ENCODE peak calls at places on chromosome 19, in eight cellular contexts. S is neural progenitor cell; D is uterus; L is fibroblast of lung; B is esophagus muscularis mucosa; M is tibial artery; Y is GM06990; G is CD8-positive, alpha-beta memory T cell. W is an unnamed sample.

GRCh38 chr19:48993175-48994034 is at the start of the genes GYS1 and RUVBL2:
- DNase-seq in S (peak; percentile 100), D (peak; percentile 99), L (peak; percentile 99), B (peak; percentile 100), M (peak; percentile 100), Y (peak; percentile 100), G (peak; percentile 98), W (peak; percentile 100)

GRCh38 chr19:48540110-48540509 is 11.9 kb upstream of the SULT2B1 start:
- DNase-seq in S (no peak), D (no peak), L (no peak), B (no peak), M (no peak), Y (no peak), G (no peak), W (no peak)

GRCh38 chr19:30752201-30752600 is 380.0 kb downstream of the ZNF536 start:
- DNase-seq in S (no peak), D (no peak), L (no peak), B (peak; percentile 75), M (no peak), Y (no peak), G (no peak), W (no peak)

GRCh38 chr19:9008667-9009066 is 1.5 kb downstream of the MUC16 start:
- DNase-seq in S (peak; percentile 76), D (no peak), L (no peak), B (no peak), M (no peak), Y (no peak), G (no peak), W (no peak)

GRCh38 chr19:5293607-5294089 is 47.0 kb downstream of the PTPRS start:
- DNase-seq in S (peak; percentile 88), D (peak; percentile 43), L (peak; percentile 52), B (no peak), M (no peak), Y (no peak), G (no peak), W (peak; percentile 79)

GRCh38 chr19:39557791-39558622 is 18.0 kb upstream of the EID2 start:
- DNase-seq in S (no peak), D (no peak), L (no peak), B (peak; percentile 37), M (no peak), Y (peak; percentile 35), G (no peak), W (no peak)

GRCh38 chr19:10640361-10640760 is 13.8 kb upstream of the ILF3 start:
- DNase-seq in S (no peak), D (no peak), L (no peak), B (no peak), M (no peak), Y (no peak), G (no peak), W (no peak)

GRCh38 chr19:44741841-44742352 is 6.6 kb upstream of the BCL3 start:
- DNase-seq in S (peak; percentile 20), D (peak; percentile 99), L (peak; percentile 100), B (peak; percentile 99), M (peak; percentile 99), Y (no peak), G (no peak), W (peak; percentile 99)

GRCh38 chr19:4069331-4069959 is 2.7 kb upstream of the ZBTB7A start:
- DNase-seq in S (no peak), D (peak; percentile 25), L (no peak), B (no peak), M (no peak), Y (no peak), G (peak; percentile 56), W (no peak)

GRCh38 chr19:11151181-11151580 is 4.4 kb downstream of the SPC24 start:
- DNase-seq in S (no peak), D (no peak), L (no peak), B (no peak), M (peak; percentile 68), Y (no peak), G (no peak), W (no peak)

GRCh38 chr19:6801397-6802086 is 29.0 kb downstream of the VAV1 start:
- DNase-seq in S (no peak), D (peak; percentile 29), L (peak; percentile 12), B (peak; percentile 93), M (peak; percentile 66), Y (peak; percentile 89), G (peak; percentile 76), W (peak; percentile 82)

GRCh38 chr19:2363419-2363818 is 3.4 kb downstream of the TMPRSS9 start:
- DNase-seq in S (peak; percentile 38), D (no peak), L (no peak), B (no peak), M (no peak), Y (no peak), G (no peak), W (no peak)

GRCh38 chr19:49851456-49852259 is 699 bp downstream of the PTOV1 start:
- DNase-seq in S (peak; percentile 88), D (peak; percentile 51), L (peak; percentile 55), B (no peak), M (no peak), Y (no peak), G (peak; percentile 29), W (no peak)

GRCh38 chr19:44925114-44925891 is 10.9 kb downstream of the APOC1 start:
- DNase-seq in S (no peak), D (peak; percentile 49), L (peak; percentile 19), B (no peak), M (peak; percentile 89), Y (no peak), G (no peak), W (peak; percentile 92)

GRCh38 chr19:3007975-3008374 is 21.1 kb downstream of the TLE2 start:
- DNase-seq in S (no peak), D (no peak), L (no peak), B (no peak), M (no peak), Y (no peak), G (no peak), W (no peak)

DNA sequence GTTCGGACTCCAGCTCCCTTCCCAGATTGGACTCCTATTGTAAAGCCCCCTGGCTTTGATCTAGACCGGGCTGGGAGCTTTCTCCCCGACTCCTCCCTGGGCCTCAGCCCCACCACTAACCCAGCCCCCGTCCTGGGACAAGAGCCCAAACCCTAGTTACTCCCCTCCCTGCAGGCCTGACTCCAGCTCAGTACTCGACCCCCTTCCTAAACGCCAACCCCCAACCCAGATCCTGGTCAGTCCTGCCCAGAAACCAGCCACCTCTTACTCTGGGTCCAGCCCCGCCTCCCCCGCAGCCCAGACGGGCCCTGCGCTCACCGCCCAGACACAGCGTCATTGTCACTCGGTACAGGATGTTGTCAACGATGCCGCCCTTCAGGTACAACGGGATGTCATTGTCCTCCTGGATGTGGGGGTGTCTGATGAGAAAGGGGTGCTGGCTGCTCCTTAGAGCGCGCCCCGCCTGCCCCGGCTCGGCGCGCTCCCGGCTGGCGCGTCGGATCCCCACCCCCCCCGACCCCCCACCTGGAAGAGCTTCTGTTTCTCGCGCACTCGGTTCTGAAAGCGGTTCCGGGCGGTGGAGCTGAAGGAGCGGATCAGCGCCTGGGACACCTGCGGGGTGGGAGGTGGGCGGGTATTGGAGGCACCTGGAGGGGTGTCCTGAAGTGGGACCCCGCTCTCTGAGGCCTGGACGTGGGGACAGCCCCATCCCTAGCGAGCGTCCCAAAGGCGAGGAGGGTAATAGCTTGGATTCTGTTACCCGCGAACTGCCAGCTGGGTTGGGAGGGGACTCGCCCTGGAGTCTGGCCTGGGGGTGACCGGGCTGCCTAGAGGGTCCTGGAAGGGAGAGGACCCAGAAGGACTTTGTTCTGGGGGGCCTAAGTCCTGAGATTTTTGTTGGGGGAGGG is 849 bp downstream of the COX7A1 start:
- DNase-seq in S (no peak), D (peak; percentile 68), L (no peak), B (no peak), M (peak; percentile 76), Y (no peak), G (no peak), W (peak; percentile 83)
- H3K4me3 ChIP-seq in S (no peak overlapping the region), D (peak overlapping the region; percentile 44), L (peak overlapping the region; percentile 5), B (peak overlapping the region; percentile 74), M (peak overlapping the region; percentile 82), Y (no peak overlapping the region), G (no peak overlapping the region), W (peak overlapping the region; percentile 79)

GRCh38 chr19:46494115-46494935 is 1.3 kb downstream of the PNMA8B start:
- DNase-seq in S (peak; percentile 1), D (no peak), L (no peak), B (no peak), M (no peak), Y (no peak), G (no peak), W (no peak)
- H3K4me3 ChIP-seq in S (no peak overlapping the region), D (no peak overlapping the region), L (no peak overlapping the region), B (peak overlapping the region; percentile 58), M (peak overlapping the region; percentile 57), Y (no peak overlapping the region), G (peak overlapping the region; percentile 32), W (peak overlapping the region; percentile 52)

DNA sequence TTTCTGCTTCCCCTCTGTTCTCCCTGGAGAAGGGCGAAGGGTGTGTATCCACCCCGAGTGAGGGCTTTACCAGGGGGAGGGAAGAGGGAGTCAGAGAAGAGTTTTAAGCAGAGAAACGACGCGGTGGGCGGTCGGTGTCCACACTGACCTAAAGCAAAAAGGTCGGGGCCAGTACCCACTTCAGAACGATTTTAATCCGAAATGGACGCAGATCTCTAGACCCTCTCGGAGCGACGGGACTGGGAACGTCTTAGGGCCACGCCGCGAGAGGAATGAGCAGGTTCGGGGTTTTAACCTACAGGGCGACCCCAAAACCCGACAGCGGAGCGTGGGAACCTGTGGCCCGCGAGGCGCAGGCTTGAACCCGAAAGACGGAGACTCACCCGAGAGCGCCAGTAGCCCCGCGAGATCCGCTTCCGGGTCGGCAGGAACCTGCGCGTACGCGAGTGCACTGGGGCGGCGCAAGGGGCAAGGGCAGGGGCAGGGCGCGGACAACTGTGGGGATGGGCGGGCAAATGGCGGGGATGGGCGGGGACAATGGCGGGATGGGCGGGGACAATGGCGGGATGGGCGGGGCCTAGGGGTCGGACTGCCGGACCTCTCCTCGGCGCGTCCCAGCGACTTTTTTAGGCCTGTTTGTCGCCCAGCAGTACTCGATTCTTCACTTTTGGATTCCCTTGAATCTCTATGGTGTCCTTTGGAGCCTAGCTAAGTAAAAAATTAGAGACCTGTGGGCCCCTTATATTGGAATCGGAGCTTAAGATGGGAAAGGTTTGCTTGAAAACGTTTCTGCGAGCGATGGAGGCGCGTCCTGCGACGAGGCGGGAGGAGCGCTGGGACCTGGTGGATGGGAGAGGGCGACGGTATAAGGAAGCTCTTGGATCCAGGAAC is at the start of gene ZNF677:
- DNase-seq in S (peak; percentile 83), D (peak; percentile 91), L (peak; percentile 81), B (peak; percentile 96), M (peak; percentile 90), Y (peak; percentile 6), G (peak; percentile 75), W (peak; percentile 96)
- H3K4me3 ChIP-seq in S (peak within 1 kb of the TSS; percentile 89), D (peak within 1 kb of the TSS; percentile 57), L (peak within 1 kb of the TSS; percentile 93), B (peak within 1 kb of the TSS; percentile 92), M (peak within 1 kb of the TSS; percentile 78), Y (no peak within 1 kb of the TSS), G (peak within 1 kb of the TSS; percentile 88), W (peak within 1 kb of the TSS; percentile 75)

DNA sequence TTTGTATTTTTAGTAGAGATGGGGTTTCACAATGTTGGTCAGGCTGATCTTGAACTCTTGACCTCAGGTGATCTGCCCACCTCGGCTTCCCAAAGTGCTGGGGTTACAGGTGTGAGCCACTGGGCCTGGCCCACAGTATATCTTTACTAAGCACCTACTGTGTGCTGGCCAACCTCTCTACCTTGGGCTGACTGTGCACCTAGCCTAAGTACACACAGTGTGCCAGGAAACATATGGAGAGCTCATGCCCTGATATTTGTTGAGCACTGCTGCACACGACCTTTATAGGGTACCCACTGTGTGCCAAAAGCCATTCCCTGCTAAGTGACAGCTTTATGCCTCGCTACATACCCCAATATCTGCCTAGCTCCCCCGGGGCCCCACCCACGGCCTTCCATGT is 6.3 kb upstream of the ARHGAP45 start:
- DNase-seq in S (no peak), D (no peak), L (no peak), B (no peak), M (no peak), Y (no peak), G (no peak), W (no peak)
- H3K4me3 ChIP-seq in S (no peak overlapping the region), D (no peak overlapping the region), L (no peak overlapping the region), B (no peak overlapping the region), M (no peak overlapping the region), Y (no peak overlapping the region), G (no peak overlapping the region), W (no peak overlapping the region)